ENCODE peak calls at places on chromosomes 5 and 9, in five cellular contexts. H, G, E, O and X are unnamed samples.

GRCh38 chr9:69546265-69546664 is 125.9 kb downstream of the APBA1 start:
- DNase-seq in H (peak), G (peak), E (peak), O (no peak), X (no peak)

GRCh38 chr5:151078490-151079262 is 2.2 kb downstream of the TNIP1 start:
- DNase-seq in H (no peak), G (no peak), E (peak), O (no peak), X (peak)

GRCh38 chr5:167678457-167678856 is 613.0 kb upstream of the WWC1 start:
- DNase-seq in H (no peak), G (no peak), E (no peak), O (no peak), X (no peak)

GRCh38 chr9:12801663-12802062 is 26.8 kb downstream of the LURAP1L start:
- DNase-seq in H (no peak), G (no peak), E (no peak), O (no peak), X (no peak)

GRCh38 chr5:90169078-90169477 is 240.5 kb downstream of the CETN3 start:
- DNase-seq in H (no peak), G (no peak), E (no peak), O (no peak), X (no peak)

GRCh38 chr5:56003633-56004032 is 8.9 kb upstream of the IL6ST start:
- DNase-seq in H (no peak), G (peak), E (no peak), O (no peak), X (no peak)

GRCh38 chr9:109238677-109239076 is 71.6 kb upstream of the FRRS1L start:
- DNase-seq in H (no peak), G (peak), E (no peak), O (no peak), X (no peak)

GRCh38 chr5:133786432-133786831 is 174.1 kb upstream of the FSTL4 start:
- DNase-seq in H (no peak), G (no peak), E (no peak), O (no peak), X (no peak)

GRCh38 chr9:127181595-127182190 is 59.3 kb upstream of the ANGPTL2 start:
- DNase-seq in H (no peak), G (no peak), E (no peak), O (no peak), X (no peak)

GRCh38 chr9:96519726-96520125 is 69.8 kb downstream of the HABP4 start:
- DNase-seq in H (no peak), G (no peak), E (no peak), O (no peak), X (no peak)

GRCh38 chr9:32931129-32931528 is 70.3 kb downstream of the APTX start:
- DNase-seq in H (no peak), G (no peak), E (no peak), O (no peak), X (no peak)